ENCODE peak calls at places on chromosomes 2 and 18, in four cellular contexts. P is tibial artery; A is lung microvascular endothelial cell; J is CD8-positive, alpha-beta T cell. V is an unnamed sample.

GRCh38 chr2:3741867-3742602 is 38.7 kb downstream of the DCDC2C start:
- DNase-seq in P (no peak), A (no peak), J (no peak), V (no peak)

GRCh38 chr2:240410004-240410403 is 25.5 kb upstream of the GPC1 start:
- DNase-seq in P (no peak), A (no peak), J (no peak), V (no peak)

GRCh38 chr18:30016179-30016578 is 1026.4 kb downstream of the DSC3 start:
- DNase-seq in P (no peak), A (no peak), J (no peak), V (peak)

GRCh38 chr2:72995420-72996151 is 75.9 kb downstream of the SFXN5 start:
- DNase-seq in P (no peak), A (no peak), J (no peak), V (no peak)

GRCh38 chr18:75612491-75612890 is 185.0 kb upstream of the SMIM21 start:
- DNase-seq in P (no peak), A (no peak), J (no peak), V (no peak)

GRCh38 chr18:62744076-62744705 is 28.9 kb downstream of the PHLPP1 start:
- DNase-seq in P (no peak), A (no peak), J (no peak), V (peak)

GRCh38 chr2:239153806-239154591 is 246.8 kb downstream of the HDAC4 start:
- DNase-seq in P (peak), A (no peak), J (no peak), V (no peak)

GRCh38 chr2:12719400-12720104 is 2.8 kb downstream of the TRIB2 start:
- DNase-seq in P (no peak), A (peak), J (no peak), V (peak)

GRCh38 chr2:168560817-168561485 is 104.9 kb downstream of the CERS6 start:
- DNase-seq in P (no peak), A (no peak), J (no peak), V (no peak)

GRCh38 chr2:11288431-11288830 is 56.0 kb downstream of the ROCK2 start:
- DNase-seq in P (no peak), A (peak), J (no peak), V (no peak)

GRCh38 chr2:158616480-158616879 is 159.7 kb downstream of the PKP4 start:
- DNase-seq in P (no peak), A (no peak), J (no peak), V (no peak)

GRCh38 chr2:8121826-8122505 is 559.9 kb upstream of the ID2 start:
- DNase-seq in P (no peak), A (no peak), J (no peak), V (peak)

GRCh38 chr2:227889336-227889735 is 17.9 kb downstream of the DAW1 start:
- DNase-seq in P (no peak), A (no peak), J (no peak), V (no peak)

GRCh38 chr18:79368681-79369080 is 27.0 kb upstream of the NFATC1 start:
- DNase-seq in P (no peak), A (peak), J (no peak), V (no peak)

GRCh38 chr2:37619957-37620295 is 51.5 kb downstream of the CDC42EP3 start:
- DNase-seq in P (no peak), A (no peak), J (no peak), V (no peak)

GRCh38 chr2:237444026-237444425 is 30.1 kb upstream of the COL6A3 start:
- DNase-seq in P (no peak), A (no peak), J (no peak), V (no peak)

GRCh38 chr2:82779981-82780380 is 1679.1 kb downstream of the SUCLG1 start:
- DNase-seq in P (no peak), A (no peak), J (no peak), V (no peak)

GRCh38 chr18:63823516-63824219 is 48.5 kb downstream of the SERPINB7 start:
- DNase-seq in P (peak), A (peak), J (no peak), V (peak)

GRCh38 chr2:9306910-9307309 is 100.3 kb downstream of the ASAP2 start:
- DNase-seq in P (no peak), A (no peak), J (no peak), V (no peak)

GRCh38 chr2:112724611-112725525 is 4.0 kb downstream of the NT5DC4 start:
- DNase-seq in P (no peak), A (no peak), J (no peak), V (peak)

GRCh38 chr2:157900203-157900602 is 24.1 kb upstream of the ACVR1 start:
- DNase-seq in P (no peak), A (no peak), J (no peak), V (no peak)

GRCh38 chr2:7685342-7686015 is 768.3 kb downstream of the RNF144A start:
- DNase-seq in P (no peak), A (no peak), J (no peak), V (peak)